ENCODE peak calls at places on chromosomes 3 and 15, in four cellular contexts. L, H, E and X are unnamed samples.

GRCh38 chr3:149592758-149593240 is 65.0 kb downstream of the WWTR1 start:
- DNase-seq in L (no peak), E (no peak), H (no peak), X (no peak)

GRCh38 chr15:83554558-83554957 is 99.4 kb upstream of the ADAMTSL3 start:
- DNase-seq in E (no peak), H (no peak), L (no peak), X (no peak)

GRCh38 chr3:89360155-89360554 is 252.7 kb downstream of the EPHA3 start:
- DNase-seq in E (no peak), H (no peak), L (no peak), X (no peak)

GRCh38 chr3:143237036-143237688 is 117.6 kb downstream of the CHST2 start:
- DNase-seq in H (no peak), E (no peak), L (no peak), X (no peak)

GRCh38 chr15:85649372-85649771 is 145.4 kb downstream of the KLHL25 start:
- DNase-seq in L (no peak), H (no peak), E (peak), X (no peak)

GRCh38 chr15:71790081-71790480 is 20.3 kb upstream of the NR2E3 start:
- DNase-seq in H (no peak), E (no peak), L (no peak), X (no peak)

GRCh38 chr3:46733026-46733800 is 15.5 kb upstream of the PRSS50 start:
- DNase-seq in H (no peak), E (no peak), L (no peak), X (no peak)

GRCh38 chr15:35047528-35047927 is 37.6 kb downstream of the NANOGP8 start:
- DNase-seq in L (no peak), H (no peak), E (no peak), X (no peak)

GRCh38 chr3:65751123-65751700 is 287.5 kb downstream of the MAGI1 start:
- DNase-seq in E (peak), L (peak), H (no peak), X (peak)

GRCh38 chr3:77718326-77718725 is 678.4 kb downstream of the ROBO2 start:
- DNase-seq in H (no peak), L (no peak), E (no peak), X (no peak)

GRCh38 chr15:65333863-65334262 is 29.4 kb downstream of the RNU5B-1 start:
- DNase-seq in H (no peak), E (no peak), L (no peak), X (no peak)

GRCh38 chr3:161271646-161272045 is 50.5 kb downstream of the NMD3 start:
- DNase-seq in L (no peak), H (no peak), E (no peak), X (no peak)

GRCh38 chr3:129892857-129893615 is 475 bp downstream of the TMCC1 start:
- DNase-seq in L (peak), H (peak), E (peak), X (peak)

GRCh38 chr15:39793923-39794322 is 11.3 kb upstream of the FSIP1 start:
- DNase-seq in L (no peak), E (no peak), H (no peak), X (no peak)

DNA sequence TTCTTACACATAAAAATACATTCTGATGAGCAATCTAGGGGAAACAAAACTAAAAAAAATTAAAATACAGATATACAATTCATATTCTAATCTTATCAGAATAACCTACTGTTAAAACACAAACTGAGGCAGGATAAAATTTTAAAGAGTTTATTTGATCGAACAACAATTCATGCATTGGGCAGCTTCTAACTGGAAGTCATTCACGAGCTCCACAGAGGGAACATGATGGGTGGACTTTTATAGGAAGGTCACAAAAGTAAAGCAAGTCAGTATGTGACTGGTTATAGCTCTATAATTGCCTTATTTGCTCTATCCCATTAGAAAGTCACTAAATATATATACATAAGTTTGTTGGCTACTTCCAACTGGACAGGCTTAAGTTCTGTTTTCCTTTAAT is 1057.5 kb upstream of the CFAP20DC start:
- DNase-seq in L (no peak), H (no peak), E (no peak), X (no peak)
- TF ChIP-seq SP1 in L (no peak), H (no peak), E (no peak), X (no peak)

GRCh38 chr15:55915221-55915620 is 78.2 kb downstream of the NEDD4 start:
- DNase-seq in L (no peak), E (no peak), H (no peak), X (no peak)

GRCh38 chr15:55914446-55914845 is 79.0 kb downstream of the NEDD4 start:
- DNase-seq in E (no peak), H (no peak), L (no peak), X (no peak)

GRCh38 chr15:55916666-55917409 is 76.6 kb downstream of the NEDD4 start:
- DNase-seq in E (no peak), L (no peak), H (no peak), X (no peak)

GRCh38 chr15:55917881-55918296 is 75.5 kb downstream of the NEDD4 start:
- DNase-seq in H (no peak), L (peak), E (peak), X (peak)

GRCh38 chr15:55915876-55916567 is 77.4 kb downstream of the NEDD4 start:
- DNase-seq in H (no peak), L (no peak), E (no peak), X (no peak)
- TF ChIP-seq FOXK2 in H (no peak), L (no peak), E (no peak), X (no peak)

GRCh38 chr15:33654859-33655258 is 313.4 kb upstream of the CHRM5 start:
- DNase-seq in H (no peak), E (no peak), L (no peak), X (no peak)
- TF ChIP-seq SP1 in H (no peak), E (no peak), L (no peak), X (no peak)

DNA sequence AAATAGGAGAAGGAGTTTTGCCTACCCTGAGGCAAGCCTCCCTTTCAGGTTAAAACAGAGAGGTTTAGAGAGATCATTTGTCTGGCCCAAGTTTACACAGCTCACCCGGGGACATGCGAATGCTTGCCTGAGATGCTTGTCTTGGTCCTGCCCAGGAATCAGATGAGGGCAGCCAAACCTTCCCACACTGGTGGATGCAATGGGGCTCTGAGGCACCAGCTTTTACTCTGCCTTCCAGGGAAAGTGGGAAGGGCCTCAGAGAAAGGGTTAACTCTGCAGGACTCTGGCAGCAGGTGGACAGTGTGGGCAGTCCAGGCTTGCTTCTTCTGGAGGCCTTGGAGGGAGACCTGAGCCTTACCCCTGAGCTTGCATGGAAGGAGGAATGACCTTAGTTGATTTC is 90.0 kb downstream of the LRRK1 start:
- DNase-seq in E (no peak), L (no peak), H (no peak), X (no peak)
- TF ChIP-seq FOXK2 in E (no peak), L (no peak), H (no peak), X (no peak)

GRCh38 chr3:10351013-10351735 is 30.3 kb upstream of the SEC13 start:
- DNase-seq in E (no peak), H (no peak), L (peak), X (peak)
- TF ChIP-seq SP1 in E (no peak), H (no peak), L (no peak), X (no peak)

DNA sequence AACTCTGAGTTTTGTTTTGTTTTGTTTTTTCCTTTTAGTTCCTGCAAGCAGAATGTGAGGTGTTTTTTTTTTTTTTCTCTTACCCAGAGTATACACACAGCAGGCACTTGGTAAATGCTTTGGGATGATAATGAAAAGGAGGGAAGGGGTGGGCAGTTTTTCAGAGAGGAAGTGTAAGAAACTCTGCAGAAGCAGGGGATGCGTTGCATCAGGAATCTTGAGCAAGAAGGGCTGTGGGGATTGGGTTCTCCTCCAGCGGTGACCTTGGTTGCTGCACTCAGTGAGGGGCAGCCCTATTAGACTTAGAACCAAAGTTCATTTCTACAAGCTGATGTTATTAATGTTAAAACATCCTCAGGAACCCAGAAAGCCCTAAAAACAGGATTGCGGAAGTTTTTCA is 32.2 kb upstream of the TMEM158 start:
- DNase-seq in L (no peak), E (no peak), H (no peak), X (no peak)
- TF ChIP-seq FOXK2 in L (no peak), E (no peak), H (no peak), X (no peak)

DNA sequence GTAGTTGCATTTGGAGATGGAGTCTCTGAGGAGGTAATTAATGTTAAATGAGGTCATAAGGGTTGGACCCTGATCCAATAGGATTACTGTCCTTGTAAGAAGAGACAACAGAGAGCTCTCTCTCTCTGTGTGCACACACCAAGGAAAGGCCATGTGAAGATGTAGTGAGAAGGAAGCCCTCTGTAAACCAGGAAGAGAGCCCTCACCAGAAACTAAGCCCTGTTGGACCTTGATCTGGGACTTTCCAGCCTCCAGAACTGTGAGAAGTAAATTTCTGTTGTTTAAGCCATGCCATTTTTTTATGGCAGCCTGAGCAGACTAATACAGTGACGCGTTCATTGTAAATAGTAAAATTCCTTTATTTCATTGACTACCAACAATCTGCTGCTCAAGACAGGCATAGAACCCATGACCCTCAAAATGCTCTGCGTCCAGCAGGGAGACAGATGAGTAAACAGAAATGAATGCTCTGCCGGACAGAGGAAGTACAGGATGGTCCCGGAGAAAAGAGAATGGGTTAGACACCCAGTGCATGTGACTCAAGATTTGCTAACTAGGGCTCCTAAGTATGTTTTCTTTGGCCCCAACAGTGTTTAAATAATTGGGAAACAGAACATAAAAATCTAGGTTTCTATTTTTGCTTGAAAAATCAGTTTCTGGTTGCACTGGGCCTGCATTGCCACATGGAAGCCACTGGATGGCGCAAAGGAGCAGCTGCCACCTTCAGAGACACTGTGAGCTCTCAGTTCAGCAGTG is 37.9 kb upstream of the TNFAIP8L3 start:
- DNase-seq in E (peak), H (no peak), L (peak), X (peak)
- TF ChIP-seq SP1 in E (no peak), H (no peak), L (no peak), X (no peak)

DNA sequence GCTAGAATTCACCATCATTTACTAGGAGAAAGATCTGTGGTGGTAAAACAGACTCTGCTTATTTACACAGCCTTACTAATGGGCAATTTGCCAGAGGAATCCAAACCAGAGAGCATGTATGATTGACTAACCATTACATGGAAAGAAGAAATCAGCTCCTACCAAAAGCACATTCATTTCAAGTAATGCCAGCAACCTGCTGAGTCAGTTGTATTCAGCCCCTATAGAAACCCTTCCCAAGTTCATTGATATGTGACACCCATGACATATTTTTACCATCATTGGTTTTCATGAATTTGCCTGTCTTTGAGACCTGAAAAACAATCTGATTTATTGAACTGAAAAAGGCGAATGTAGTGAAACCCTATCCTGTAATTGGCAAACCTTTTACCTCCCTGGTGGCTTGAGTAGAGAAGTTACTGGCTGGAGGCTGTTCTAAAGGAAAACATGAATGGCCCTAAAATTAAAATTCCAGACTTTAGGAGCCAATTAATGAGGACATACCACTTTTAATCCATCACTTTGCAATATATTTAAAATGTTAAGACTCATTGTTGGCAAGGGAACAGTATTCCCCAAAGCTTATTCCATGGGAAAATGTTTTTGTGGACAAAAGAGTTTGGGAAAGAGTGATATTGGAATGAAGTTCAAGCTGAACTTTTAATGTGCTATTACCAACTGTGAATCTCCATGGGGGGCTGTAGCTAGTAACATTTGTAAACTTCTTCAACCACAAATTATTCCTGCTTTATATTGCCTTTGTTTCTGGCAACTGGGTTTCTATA is 542.9 kb downstream of the FHIT start:
- DNase-seq in H (no peak), E (no peak), L (no peak), X (peak)
- TF ChIP-seq FOXK2 in H (no peak), E (no peak), L (no peak), X (no peak)

GRCh38 chr3:1987983-1988382 is 110.7 kb upstream of the CNTN4 start:
- DNase-seq in L (no peak), E (no peak), H (no peak), X (no peak)
- TF ChIP-seq SP1 in L (no peak), E (no peak), H (no peak), X (no peak)

GRCh38 chr3:43583481-43583880 is 38.3 kb downstream of the ANO10 start:
- DNase-seq in E (no peak), H (no peak), L (peak), X (no peak)
- TF ChIP-seq FOXK2 in E (no peak), H (no peak), L (no peak), X (no peak)